ENCODE peak calls at places on chromosomes 4 and X, in eight cellular contexts. E, W, Y, Z, P, H, I and M are unnamed samples.

GRCh38 chr4:85244638-85245037 is 230.3 kb upstream of the ARHGAP24 start:
- DNase-seq in E (no peak), W (no peak), Y (no peak), Z (no peak), P (no peak), H (no peak), I (no peak), M (no peak)

GRCh38 chrX:26783512-26784225 is 567.7 kb downstream of the MAGEB5 start:
- DNase-seq in E (no peak), W (no peak), Y (peak; percentile 27), Z (no peak), P (peak; percentile 42), H (peak; percentile 51), I (peak; percentile 12), M (peak; percentile 50)

GRCh38 chr4:4270529-4270928 is 19.4 kb downstream of the LYAR start:
- DNase-seq in E (no peak), W (no peak), Y (peak; percentile 34), Z (no peak), P (no peak), H (no peak), I (no peak), M (peak; percentile 61)

GRCh38 chrX:154464806-154465365 is 6.8 kb downstream of the PLXNA3 start:
- DNase-seq in E (no peak), W (no peak), Y (no peak), Z (no peak), P (no peak), H (no peak), I (no peak), M (no peak)

GRCh38 chrX:28586891-28587635 is at the start of gene IL1RAPL1:
- DNase-seq in E (no peak), W (no peak), Y (peak; percentile 31), Z (no peak), P (no peak), H (peak; percentile 44), I (peak; percentile 50), M (no peak)

GRCh38 chr4:6263541-6264540 is 5.8 kb upstream of the WFS1 start:
- DNase-seq in E (peak; percentile 45), W (no peak), Y (peak; percentile 55), Z (no peak), P (peak; percentile 66), H (no peak), I (no peak), M (no peak)

GRCh38 chr4:38868055-38868965 is 704 bp downstream of the FAM114A1 start:
- DNase-seq in E (peak; percentile 29), W (no peak), Y (peak; percentile 45), Z (no peak), P (peak; percentile 38), H (no peak), I (peak; percentile 12), M (no peak)

GRCh38 chr4:42280327-42281095 is 116.8 kb upstream of the SHISA3 start:
- DNase-seq in E (no peak), W (no peak), Y (peak; percentile 48), Z (peak; percentile 13), P (no peak), H (peak; percentile 11), I (no peak), M (no peak)

GRCh38 chrX:19883878-19884277 is 3.5 kb downstream of the SH3KBP1 start:
- DNase-seq in E (no peak), W (no peak), Y (no peak), Z (peak; percentile 17), P (no peak), H (no peak), I (no peak), M (peak; percentile 68)

GRCh38 chr4:110132822-110133719 is 65.3 kb downstream of the ELOVL6 start:
- DNase-seq in E (no peak), W (no peak), Y (no peak), Z (no peak), P (no peak), H (no peak), I (peak; percentile 15), M (no peak)

GRCh38 chr4:6120361-6120760 is 80.0 kb downstream of the JAKMIP1 start:
- DNase-seq in E (no peak), W (no peak), Y (no peak), Z (no peak), P (no peak), H (no peak), I (no peak), M (no peak)

GRCh38 chrX:94524867-94525266 is 850.9 kb downstream of the FAM133A start:
- DNase-seq in E (no peak), W (no peak), Y (no peak), Z (no peak), P (peak; percentile 30), H (no peak), I (no peak), M (peak; percentile 4)